ENCODE peak calls at places on chromosomes 12 and 14, in eight cellular contexts. One of them, this sample, is unnamed.

GRCh38 chr12:7369274-7369729 is 65.4 kb downstream of the ACSM4 start:
- DNase-seq in stimulated activated CD4-positive, alpha-beta T cell treated with anti-CD3 and anti-CD28 coated beads, TNF-alpha, amount 100 ng/mL, for 24 hours: no peak
- DNase-seq in non-pigmented ciliary epithelial cell: no peak
- DNase-seq in NCI-H146: peak
- DNase-seq in stimulated activated CD8-positive, alpha-beta memory T cell treated with anti-CD3 and anti-CD28 coated beads, Interleukin-7, amount 100 ng/mL, for 1 hour: no peak
- DNase-seq in iris pigment epithelial cell: no peak
- DNase-seq in Daoy: peak
- DNase-seq in T-helper 22 cell: no peak
- DNase-seq in this sample: peak

GRCh38 chr14:93834739-93835383 is 46.6 kb upstream of the PRIMA1 start:
- DNase-seq in NCI-H146: no peak
- DNase-seq in iris pigment epithelial cell: no peak
- DNase-seq in non-pigmented ciliary epithelial cell: no peak
- DNase-seq in stimulated activated CD8-positive, alpha-beta memory T cell treated with anti-CD3 and anti-CD28 coated beads, Interleukin-7, amount 100 ng/mL, for 1 hour: no peak
- DNase-seq in stimulated activated CD4-positive, alpha-beta T cell treated with anti-CD3 and anti-CD28 coated beads, TNF-alpha, amount 100 ng/mL, for 24 hours: no peak
- DNase-seq in T-helper 22 cell: no peak
- DNase-seq in Daoy: peak
- DNase-seq in this sample: no peak

GRCh38 chr12:50537538-50537919 is 32.7 kb downstream of the DIP2B start:
- DNase-seq in non-pigmented ciliary epithelial cell: peak
- DNase-seq in stimulated activated CD4-positive, alpha-beta T cell treated with anti-CD3 and anti-CD28 coated beads, TNF-alpha, amount 100 ng/mL, for 24 hours: no peak
- DNase-seq in Daoy: peak
- DNase-seq in iris pigment epithelial cell: peak
- DNase-seq in stimulated activated CD8-positive, alpha-beta memory T cell treated with anti-CD3 and anti-CD28 coated beads, Interleukin-7, amount 100 ng/mL, for 1 hour: no peak
- DNase-seq in T-helper 22 cell: no peak
- DNase-seq in NCI-H146: no peak
- DNase-seq in this sample: no peak

GRCh38 chr12:116456683-116457082 is 102.5 kb upstream of the MAP1LC3B2 start:
- DNase-seq in NCI-H146: no peak
- DNase-seq in non-pigmented ciliary epithelial cell: no peak
- DNase-seq in stimulated activated CD4-positive, alpha-beta T cell treated with anti-CD3 and anti-CD28 coated beads, TNF-alpha, amount 100 ng/mL, for 24 hours: no peak
- DNase-seq in T-helper 22 cell: no peak
- DNase-seq in stimulated activated CD8-positive, alpha-beta memory T cell treated with anti-CD3 and anti-CD28 coated beads, Interleukin-7, amount 100 ng/mL, for 1 hour: no peak
- DNase-seq in iris pigment epithelial cell: no peak
- DNase-seq in Daoy: peak
- DNase-seq in this sample: peak

GRCh38 chr12:41919526-41920305 is 225.0 kb downstream of the GXYLT1 start:
- DNase-seq in T-helper 22 cell: no peak
- DNase-seq in iris pigment epithelial cell: no peak
- DNase-seq in stimulated activated CD8-positive, alpha-beta memory T cell treated with anti-CD3 and anti-CD28 coated beads, Interleukin-7, amount 100 ng/mL, for 1 hour: no peak
- DNase-seq in non-pigmented ciliary epithelial cell: no peak
- DNase-seq in NCI-H146: peak
- DNase-seq in stimulated activated CD4-positive, alpha-beta T cell treated with anti-CD3 and anti-CD28 coated beads, TNF-alpha, amount 100 ng/mL, for 24 hours: no peak
- DNase-seq in Daoy: no peak
- DNase-seq in this sample: no peak

GRCh38 chr12:31321565-31322228 is 4.3 kb downstream of the SINHCAF start:
- DNase-seq in stimulated activated CD4-positive, alpha-beta T cell treated with anti-CD3 and anti-CD28 coated beads, TNF-alpha, amount 100 ng/mL, for 24 hours: no peak
- DNase-seq in stimulated activated CD8-positive, alpha-beta memory T cell treated with anti-CD3 and anti-CD28 coated beads, Interleukin-7, amount 100 ng/mL, for 1 hour: no peak
- DNase-seq in iris pigment epithelial cell: peak
- DNase-seq in non-pigmented ciliary epithelial cell: no peak
- DNase-seq in T-helper 22 cell: no peak
- DNase-seq in NCI-H146: no peak
- DNase-seq in Daoy: peak
- DNase-seq in this sample: no peak

GRCh38 chr14:23386999-23387398 is 10.2 kb downstream of the CMTM5 start:
- DNase-seq in Daoy: no peak
- DNase-seq in T-helper 22 cell: no peak
- DNase-seq in iris pigment epithelial cell: no peak
- DNase-seq in non-pigmented ciliary epithelial cell: no peak
- DNase-seq in NCI-H146: no peak
- DNase-seq in stimulated activated CD8-positive, alpha-beta memory T cell treated with anti-CD3 and anti-CD28 coated beads, Interleukin-7, amount 100 ng/mL, for 1 hour: no peak
- DNase-seq in stimulated activated CD4-positive, alpha-beta T cell treated with anti-CD3 and anti-CD28 coated beads, TNF-alpha, amount 100 ng/mL, for 24 hours: no peak
- DNase-seq in this sample: no peak

GRCh38 chr12:69897744-69898143 is 72.7 kb downstream of the MYRFL start:
- DNase-seq in iris pigment epithelial cell: peak
- DNase-seq in stimulated activated CD8-positive, alpha-beta memory T cell treated with anti-CD3 and anti-CD28 coated beads, Interleukin-7, amount 100 ng/mL, for 1 hour: no peak
- DNase-seq in T-helper 22 cell: no peak
- DNase-seq in Daoy: peak
- DNase-seq in non-pigmented ciliary epithelial cell: peak
- DNase-seq in NCI-H146: no peak
- DNase-seq in stimulated activated CD4-positive, alpha-beta T cell treated with anti-CD3 and anti-CD28 coated beads, TNF-alpha, amount 100 ng/mL, for 24 hours: no peak
- DNase-seq in this sample: no peak

GRCh38 chr12:117832459-117833457 is 136.0 kb downstream of the KSR2 start:
- DNase-seq in stimulated activated CD8-positive, alpha-beta memory T cell treated with anti-CD3 and anti-CD28 coated beads, Interleukin-7, amount 100 ng/mL, for 1 hour: no peak
- DNase-seq in stimulated activated CD4-positive, alpha-beta T cell treated with anti-CD3 and anti-CD28 coated beads, TNF-alpha, amount 100 ng/mL, for 24 hours: no peak
- DNase-seq in NCI-H146: no peak
- DNase-seq in non-pigmented ciliary epithelial cell: no peak
- DNase-seq in iris pigment epithelial cell: peak
- DNase-seq in Daoy: peak
- DNase-seq in T-helper 22 cell: no peak
- DNase-seq in this sample: no peak

GRCh38 chr12:65603428-65604351 is 220.6 kb upstream of the HMGA2 start:
- DNase-seq in stimulated activated CD8-positive, alpha-beta memory T cell treated with anti-CD3 and anti-CD28 coated beads, Interleukin-7, amount 100 ng/mL, for 1 hour: no peak
- DNase-seq in stimulated activated CD4-positive, alpha-beta T cell treated with anti-CD3 and anti-CD28 coated beads, TNF-alpha, amount 100 ng/mL, for 24 hours: no peak
- DNase-seq in NCI-H146: no peak
- DNase-seq in Daoy: peak
- DNase-seq in non-pigmented ciliary epithelial cell: peak
- DNase-seq in iris pigment epithelial cell: peak
- DNase-seq in T-helper 22 cell: no peak
- DNase-seq in this sample: peak

GRCh38 chr14:105536051-105536450 is 9.7 kb downstream of the TMEM121 start:
- DNase-seq in T-helper 22 cell: no peak
- DNase-seq in iris pigment epithelial cell: no peak
- DNase-seq in Daoy: no peak
- DNase-seq in stimulated activated CD4-positive, alpha-beta T cell treated with anti-CD3 and anti-CD28 coated beads, TNF-alpha, amount 100 ng/mL, for 24 hours: no peak
- DNase-seq in NCI-H146: no peak
- DNase-seq in non-pigmented ciliary epithelial cell: no peak
- DNase-seq in stimulated activated CD8-positive, alpha-beta memory T cell treated with anti-CD3 and anti-CD28 coated beads, Interleukin-7, amount 100 ng/mL, for 1 hour: no peak
- DNase-seq in this sample: no peak

GRCh38 chr12:123264642-123265041 is 7.0 kb downstream of the CDK2AP1 start:
- DNase-seq in Daoy: no peak
- DNase-seq in T-helper 22 cell: no peak
- DNase-seq in non-pigmented ciliary epithelial cell: no peak
- DNase-seq in stimulated activated CD4-positive, alpha-beta T cell treated with anti-CD3 and anti-CD28 coated beads, TNF-alpha, amount 100 ng/mL, for 24 hours: no peak
- DNase-seq in stimulated activated CD8-positive, alpha-beta memory T cell treated with anti-CD3 and anti-CD28 coated beads, Interleukin-7, amount 100 ng/mL, for 1 hour: no peak
- DNase-seq in iris pigment epithelial cell: no peak
- DNase-seq in NCI-H146: no peak
- DNase-seq in this sample: peak

GRCh38 chr14:98278805-98279204 is 993.2 kb downstream of the BCL11B start:
- DNase-seq in Daoy: peak
- DNase-seq in T-helper 22 cell: no peak
- DNase-seq in NCI-H146: no peak
- DNase-seq in stimulated activated CD4-positive, alpha-beta T cell treated with anti-CD3 and anti-CD28 coated beads, TNF-alpha, amount 100 ng/mL, for 24 hours: no peak
- DNase-seq in stimulated activated CD8-positive, alpha-beta memory T cell treated with anti-CD3 and anti-CD28 coated beads, Interleukin-7, amount 100 ng/mL, for 1 hour: no peak
- DNase-seq in iris pigment epithelial cell: no peak
- DNase-seq in non-pigmented ciliary epithelial cell: no peak
- DNase-seq in this sample: no peak

GRCh38 chr14:21096889-21097615 is 1.4 kb downstream of the ZNF219 start:
- DNase-seq in iris pigment epithelial cell: no peak
- DNase-seq in Daoy: no peak
- DNase-seq in non-pigmented ciliary epithelial cell: no peak
- DNase-seq in stimulated activated CD4-positive, alpha-beta T cell treated with anti-CD3 and anti-CD28 coated beads, TNF-alpha, amount 100 ng/mL, for 24 hours: no peak
- DNase-seq in T-helper 22 cell: no peak
- DNase-seq in NCI-H146: peak
- DNase-seq in stimulated activated CD8-positive, alpha-beta memory T cell treated with anti-CD3 and anti-CD28 coated beads, Interleukin-7, amount 100 ng/mL, for 1 hour: no peak
- DNase-seq in this sample: no peak

GRCh38 chr12:108356902-108357806 is 18.0 kb upstream of the CMKLR1 start:
- DNase-seq in NCI-H146: no peak
- DNase-seq in stimulated activated CD8-positive, alpha-beta memory T cell treated with anti-CD3 and anti-CD28 coated beads, Interleukin-7, amount 100 ng/mL, for 1 hour: no peak
- DNase-seq in T-helper 22 cell: no peak
- DNase-seq in stimulated activated CD4-positive, alpha-beta T cell treated with anti-CD3 and anti-CD28 coated beads, TNF-alpha, amount 100 ng/mL, for 24 hours: no peak
- DNase-seq in non-pigmented ciliary epithelial cell: no peak
- DNase-seq in Daoy: peak
- DNase-seq in iris pigment epithelial cell: no peak
- DNase-seq in this sample: no peak

GRCh38 chr14:75340921-75341320 is 62.3 kb downstream of the FOS start:
- DNase-seq in iris pigment epithelial cell: peak
- DNase-seq in stimulated activated CD4-positive, alpha-beta T cell treated with anti-CD3 and anti-CD28 coated beads, TNF-alpha, amount 100 ng/mL, for 24 hours: no peak
- DNase-seq in stimulated activated CD8-positive, alpha-beta memory T cell treated with anti-CD3 and anti-CD28 coated beads, Interleukin-7, amount 100 ng/mL, for 1 hour: no peak
- DNase-seq in T-helper 22 cell: no peak
- DNase-seq in non-pigmented ciliary epithelial cell: no peak
- DNase-seq in NCI-H146: no peak
- DNase-seq in Daoy: no peak
- DNase-seq in this sample: no peak

GRCh38 chr12:570237-570925 is 92.9 kb downstream of the NINJ2 start:
- DNase-seq in stimulated activated CD8-positive, alpha-beta memory T cell treated with anti-CD3 and anti-CD28 coated beads, Interleukin-7, amount 100 ng/mL, for 1 hour: no peak
- DNase-seq in T-helper 22 cell: no peak
- DNase-seq in non-pigmented ciliary epithelial cell: no peak
- DNase-seq in Daoy: peak
- DNase-seq in stimulated activated CD4-positive, alpha-beta T cell treated with anti-CD3 and anti-CD28 coated beads, TNF-alpha, amount 100 ng/mL, for 24 hours: no peak
- DNase-seq in NCI-H146: no peak
- DNase-seq in iris pigment epithelial cell: peak
- DNase-seq in this sample: peak

GRCh38 chr12:77323778-77324415 is 258.5 kb upstream of the E2F7 start:
- DNase-seq in stimulated activated CD8-positive, alpha-beta memory T cell treated with anti-CD3 and anti-CD28 coated beads, Interleukin-7, amount 100 ng/mL, for 1 hour: no peak
- DNase-seq in iris pigment epithelial cell: no peak
- DNase-seq in NCI-H146: no peak
- DNase-seq in stimulated activated CD4-positive, alpha-beta T cell treated with anti-CD3 and anti-CD28 coated beads, TNF-alpha, amount 100 ng/mL, for 24 hours: no peak
- DNase-seq in Daoy: no peak
- DNase-seq in non-pigmented ciliary epithelial cell: no peak
- DNase-seq in T-helper 22 cell: no peak
- DNase-seq in this sample: no peak

GRCh38 chr14:81147140-81147897 is 73.4 kb downstream of the GTF2A1 start:
- DNase-seq in T-helper 22 cell: no peak
- DNase-seq in stimulated activated CD8-positive, alpha-beta memory T cell treated with anti-CD3 and anti-CD28 coated beads, Interleukin-7, amount 100 ng/mL, for 1 hour: no peak
- DNase-seq in iris pigment epithelial cell: no peak
- DNase-seq in NCI-H146: no peak
- DNase-seq in non-pigmented ciliary epithelial cell: no peak
- DNase-seq in stimulated activated CD4-positive, alpha-beta T cell treated with anti-CD3 and anti-CD28 coated beads, TNF-alpha, amount 100 ng/mL, for 24 hours: no peak
- DNase-seq in Daoy: no peak
- DNase-seq in this sample: no peak

GRCh38 chr14:70888681-70889175 is 18.5 kb upstream of the PCNX1 start:
- DNase-seq in stimulated activated CD4-positive, alpha-beta T cell treated with anti-CD3 and anti-CD28 coated beads, TNF-alpha, amount 100 ng/mL, for 24 hours: no peak
- DNase-seq in T-helper 22 cell: no peak
- DNase-seq in Daoy: peak
- DNase-seq in non-pigmented ciliary epithelial cell: no peak
- DNase-seq in stimulated activated CD8-positive, alpha-beta memory T cell treated with anti-CD3 and anti-CD28 coated beads, Interleukin-7, amount 100 ng/mL, for 1 hour: no peak
- DNase-seq in iris pigment epithelial cell: peak
- DNase-seq in NCI-H146: no peak
- DNase-seq in this sample: no peak

GRCh38 chr12:119902084-119902509 is 25.0 kb upstream of the CIT start:
- DNase-seq in T-helper 22 cell: peak
- DNase-seq in stimulated activated CD4-positive, alpha-beta T cell treated with anti-CD3 and anti-CD28 coated beads, TNF-alpha, amount 100 ng/mL, for 24 hours: peak
- DNase-seq in stimulated activated CD8-positive, alpha-beta memory T cell treated with anti-CD3 and anti-CD28 coated beads, Interleukin-7, amount 100 ng/mL, for 1 hour: peak
- DNase-seq in iris pigment epithelial cell: peak
- DNase-seq in NCI-H146: peak
- DNase-seq in non-pigmented ciliary epithelial cell: peak
- DNase-seq in Daoy: peak
- DNase-seq in this sample: peak

GRCh38 chr14:100445436-100446088 is 122.4 kb downstream of the SLC25A47 start:
- DNase-seq in NCI-H146: no peak
- DNase-seq in stimulated activated CD4-positive, alpha-beta T cell treated with anti-CD3 and anti-CD28 coated beads, TNF-alpha, amount 100 ng/mL, for 24 hours: no peak
- DNase-seq in stimulated activated CD8-positive, alpha-beta memory T cell treated with anti-CD3 and anti-CD28 coated beads, Interleukin-7, amount 100 ng/mL, for 1 hour: no peak
- DNase-seq in iris pigment epithelial cell: no peak
- DNase-seq in T-helper 22 cell: no peak
- DNase-seq in Daoy: no peak
- DNase-seq in non-pigmented ciliary epithelial cell: no peak
- DNase-seq in this sample: no peak

GRCh38 chr14:77498120-77498979 is at the start of gene ISM2:
- DNase-seq in stimulated activated CD8-positive, alpha-beta memory T cell treated with anti-CD3 and anti-CD28 coated beads, Interleukin-7, amount 100 ng/mL, for 1 hour: no peak
- DNase-seq in iris pigment epithelial cell: peak
- DNase-seq in stimulated activated CD4-positive, alpha-beta T cell treated with anti-CD3 and anti-CD28 coated beads, TNF-alpha, amount 100 ng/mL, for 24 hours: peak
- DNase-seq in NCI-H146: peak
- DNase-seq in non-pigmented ciliary epithelial cell: no peak
- DNase-seq in T-helper 22 cell: no peak
- DNase-seq in Daoy: peak
- DNase-seq in this sample: peak

GRCh38 chr14:55313480-55313879 is 42.3 kb downstream of the FBXO34 start:
- DNase-seq in iris pigment epithelial cell: no peak
- DNase-seq in non-pigmented ciliary epithelial cell: no peak
- DNase-seq in Daoy: no peak
- DNase-seq in stimulated activated CD4-positive, alpha-beta T cell treated with anti-CD3 and anti-CD28 coated beads, TNF-alpha, amount 100 ng/mL, for 24 hours: no peak
- DNase-seq in T-helper 22 cell: no peak
- DNase-seq in stimulated activated CD8-positive, alpha-beta memory T cell treated with anti-CD3 and anti-CD28 coated beads, Interleukin-7, amount 100 ng/mL, for 1 hour: no peak
- DNase-seq in NCI-H146: no peak
- DNase-seq in this sample: no peak

GRCh38 chr12:45674583-45674982 is 54.9 kb upstream of the ARID2 start:
- DNase-seq in NCI-H146: no peak
- DNase-seq in stimulated activated CD8-positive, alpha-beta memory T cell treated with anti-CD3 and anti-CD28 coated beads, Interleukin-7, amount 100 ng/mL, for 1 hour: no peak
- DNase-seq in T-helper 22 cell: no peak
- DNase-seq in Daoy: peak
- DNase-seq in non-pigmented ciliary epithelial cell: peak
- DNase-seq in iris pigment epithelial cell: peak
- DNase-seq in stimulated activated CD4-positive, alpha-beta T cell treated with anti-CD3 and anti-CD28 coated beads, TNF-alpha, amount 100 ng/mL, for 24 hours: no peak
- DNase-seq in this sample: peak